ENCODE peak calls at places on chromosomes 13 and 19, in six cellular contexts. Q is GM23338, J is IMR-90, E is fibroblast of lung, L is keratinocyte, R is HCT116. B is an unnamed sample.

GRCh38 chr13:41916173-41916954 is 44.5 kb downstream of the VWA8 start:
- DNase-seq in Q (no peak), J (peak; percentile 95), E (peak; percentile 91), L (no peak), R (no peak), B (no peak)

GRCh38 chr19:36579255-36579654 is 6.2 kb upstream of the ZNF529 start:
- DNase-seq in Q (no peak), J (no peak), E (no peak), L (no peak), R (no peak), B (no peak)

GRCh38 chr13:40402931-40403412 is 263.5 kb downstream of the FOXO1 start:
- DNase-seq in Q (peak; percentile 18), J (peak; percentile 49), E (peak; percentile 90), L (no peak), R (no peak), B (no peak)

GRCh38 chr13:101144808-101145419 is 271.4 kb downstream of the NALCN start:
- DNase-seq in Q (peak; percentile 78), J (peak; percentile 71), E (peak; percentile 47), L (no peak), R (peak; percentile 39), B (peak; percentile 72)

GRCh38 chr13:43058318-43058674 is 34.9 kb downstream of the DNAJC15 start:
- DNase-seq in Q (no peak), J (peak; percentile 62), E (peak; percentile 69), L (peak; percentile 95), R (peak; percentile 87), B (no peak)

GRCh38 chr19:52227196-52227940 is 37.5 kb downstream of the PPP2R1A start:
- DNase-seq in Q (no peak), J (no peak), E (no peak), L (no peak), R (no peak), B (no peak)

GRCh38 chr13:51761638-51762350 is 42.2 kb downstream of the DHRS12 start:
- DNase-seq in Q (no peak), J (peak; percentile 59), E (no peak), L (no peak), R (no peak), B (no peak)

GRCh38 chr19:55173186-55173716 is 6.8 kb upstream of the DNAAF3 start:
- DNase-seq in Q (no peak), J (no peak), E (no peak), L (no peak), R (no peak), B (no peak)

GRCh38 chr13:88429862-88430261 is 758.7 kb downstream of the SLITRK5 start:
- DNase-seq in Q (no peak), J (no peak), E (no peak), L (no peak), R (no peak), B (no peak)

GRCh38 chr19:56112313-56112709 is 8.8 kb downstream of the ZNF787 start:
- DNase-seq in Q (no peak), J (no peak), E (no peak), L (no peak), R (no peak), B (no peak)

GRCh38 chr13:26660761-26661160 is 99.8 kb downstream of the GPR12 start:
- DNase-seq in Q (no peak), J (no peak), E (no peak), L (no peak), R (no peak), B (no peak)

GRCh38 chr19:6767357-6768235 is at the start of gene SH2D3A:
- DNase-seq in Q (peak; percentile 99), J (peak; percentile 15), E (peak; percentile 11), L (peak; percentile 95), R (peak; percentile 96), B (peak; percentile 96)

GRCh38 chr19:13146763-13147563 is 3.2 kb downstream of the STX10 start:
- DNase-seq in Q (no peak), J (no peak), E (no peak), L (no peak), R (no peak), B (no peak)

GRCh38 chr13:44394649-44395048 is 21.0 kb downstream of the SERP2 start:
- DNase-seq in Q (no peak), J (no peak), E (no peak), L (no peak), R (no peak), B (no peak)

GRCh38 chr13:30396434-30397075 is 25.7 kb upstream of the UBE2L5 start:
- DNase-seq in Q (peak; percentile 12), J (peak; percentile 19), E (peak; percentile 50), L (no peak), R (no peak), B (no peak)

GRCh38 chr19:52689804-52690394 is 44.9 kb downstream of the ZNF611 start:
- DNase-seq in Q (peak; percentile 50), J (no peak), E (no peak), L (no peak), R (no peak), B (peak; percentile 44)

GRCh38 chr13:95509521-95510315 is 42.8 kb upstream of the CLDN10 start:
- DNase-seq in Q (no peak), J (peak; percentile 10), E (peak; percentile 74), L (peak; percentile 41), R (no peak), B (no peak)

GRCh38 chr19:1009043-1009975 is 9.1 kb downstream of the GRIN3B start:
- DNase-seq in Q (peak; percentile 44), J (peak; percentile 83), E (no peak), L (no peak), R (no peak), B (no peak)

GRCh38 chr19:45446295-45446694 is 21.5 kb upstream of the FOSB start:
- DNase-seq in Q (peak; percentile 71), J (peak; percentile 52), E (peak; percentile 36), L (no peak), R (no peak), B (peak; percentile 49)

GRCh38 chr13:95226476-95226875 is 74.8 kb downstream of the ABCC4 start:
- DNase-seq in Q (no peak), J (no peak), E (no peak), L (no peak), R (no peak), B (no peak)

GRCh38 chr19:4456843-4457653 is 546 bp downstream of the UBXN6 start:
- DNase-seq in Q (peak; percentile 85), J (peak; percentile 56), E (peak; percentile 59), L (no peak), R (no peak), B (peak; percentile 93)

GRCh38 chr13:69264362-69265334 is 843.0 kb upstream of the ATXN8OS start:
- DNase-seq in Q (no peak), J (no peak), E (no peak), L (no peak), R (no peak), B (no peak)

GRCh38 chr13:21365574-21365973 is 93.5 kb downstream of the ZDHHC20 start:
- DNase-seq in Q (no peak), J (no peak), E (no peak), L (no peak), R (no peak), B (no peak)

GRCh38 chr19:4337906-4338440 is 654 bp downstream of the STAP2 start:
- DNase-seq in Q (peak; percentile 51), J (no peak), E (peak; percentile 31), L (no peak), R (no peak), B (peak; percentile 42)

GRCh38 chr19:4495471-4495870 is 22.8 kb downstream of the PLIN4 start:
- DNase-seq in Q (peak; percentile 44), J (no peak), E (no peak), L (no peak), R (peak; percentile 22), B (no peak)

GRCh38 chr19:55563261-55563690 is 17.4 kb downstream of the ZNF579 start:
- DNase-seq in Q (no peak), J (no peak), E (peak; percentile 24), L (no peak), R (no peak), B (no peak)

GRCh38 chr13:97880298-97880675 is 73.2 kb upstream of the IPO5 start:
- DNase-seq in Q (no peak), J (no peak), E (no peak), L (no peak), R (no peak), B (no peak)

GRCh38 chr13:20525144-20525600 is 485 bp downstream of the CRYL1 start:
- DNase-seq in Q (peak; percentile 66), J (no peak), E (peak; percentile 6), L (no peak), R (no peak), B (peak; percentile 54)

GRCh38 chr19:4069331-4069959 is 2.7 kb upstream of the ZBTB7A start:
- DNase-seq in Q (peak; percentile 52), J (no peak), E (no peak), L (no peak), R (no peak), B (no peak)

GRCh38 chr19:48444129-48444932 is 1.5 kb upstream of the GRWD1 start:
- DNase-seq in Q (peak; percentile 54), J (no peak), E (no peak), L (no peak), R (no peak), B (no peak)
- H2AFZ ChIP-seq in Q (no peak overlapping the region), J (peak overlapping the region; percentile 96), E (peak overlapping the region; percentile 67), L (peak overlapping the region; percentile 76), R (no peak overlapping the region), B (peak overlapping the region; percentile 94)

GRCh38 chr13:72590091-72590490 is 137.3 kb downstream of the MZT1 start:
- DNase-seq in Q (no peak), J (no peak), E (no peak), L (no peak), R (no peak), B (no peak)
- H3K4me3 ChIP-seq in Q (no peak overlapping the region), J (no peak overlapping the region), E (no peak overlapping the region), L (no peak overlapping the region), R (no peak overlapping the region), B (no peak overlapping the region)

DNA sequence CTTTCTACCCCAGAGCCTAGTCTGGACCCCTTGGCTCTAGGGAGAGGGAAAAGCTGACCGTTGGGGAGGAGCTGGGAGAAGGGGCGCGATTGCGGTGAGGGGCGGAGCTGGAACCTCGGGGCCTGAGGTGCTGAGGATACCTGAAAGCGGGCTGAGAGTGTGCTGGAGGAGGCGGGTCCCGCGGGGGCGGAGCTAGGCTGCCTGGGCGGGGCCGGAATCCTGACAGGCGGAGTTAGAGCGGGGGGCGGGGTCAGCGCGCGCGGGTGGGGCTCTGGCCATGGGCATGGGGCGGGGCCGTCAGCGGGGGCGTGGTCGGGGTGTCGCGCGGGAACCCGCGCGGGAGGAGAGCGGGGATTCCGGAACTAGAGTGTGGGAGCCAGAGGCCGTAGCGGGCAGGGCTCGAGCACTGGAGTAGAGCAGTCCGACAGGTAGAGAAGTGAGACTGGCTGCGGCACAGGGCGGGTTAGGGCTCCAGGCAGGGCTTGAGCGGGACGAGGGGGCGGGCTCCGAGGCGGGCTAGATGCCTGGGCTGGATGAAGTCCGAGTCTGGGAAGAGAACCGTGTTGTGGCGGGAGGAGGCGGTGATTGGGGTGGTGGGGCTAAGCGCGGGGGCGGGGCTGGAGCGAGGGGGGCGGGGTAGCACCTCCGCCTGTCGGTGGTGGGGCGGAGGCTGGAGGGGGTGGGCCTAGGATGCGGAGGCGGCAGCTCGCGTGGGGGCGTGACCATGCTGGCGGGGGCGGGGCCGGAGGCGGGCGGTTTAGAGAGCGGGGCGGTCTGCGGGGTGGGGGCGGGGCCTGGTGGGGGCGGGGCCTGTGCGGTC is at the start of gene INAFM1:
- DNase-seq in Q (peak; percentile 95), J (peak; percentile 86), E (peak; percentile 86), L (peak; percentile 72), R (peak; percentile 89), B (peak; percentile 95)
- H2AFZ ChIP-seq in Q (peak within 1 kb of the TSS; percentile 67), J (peak within 1 kb of the TSS; percentile 99), E (peak within 1 kb of the TSS; percentile 64), L (peak within 1 kb of the TSS; percentile 83), R (no peak within 1 kb of the TSS), B (peak within 1 kb of the TSS; percentile 28)

DNA sequence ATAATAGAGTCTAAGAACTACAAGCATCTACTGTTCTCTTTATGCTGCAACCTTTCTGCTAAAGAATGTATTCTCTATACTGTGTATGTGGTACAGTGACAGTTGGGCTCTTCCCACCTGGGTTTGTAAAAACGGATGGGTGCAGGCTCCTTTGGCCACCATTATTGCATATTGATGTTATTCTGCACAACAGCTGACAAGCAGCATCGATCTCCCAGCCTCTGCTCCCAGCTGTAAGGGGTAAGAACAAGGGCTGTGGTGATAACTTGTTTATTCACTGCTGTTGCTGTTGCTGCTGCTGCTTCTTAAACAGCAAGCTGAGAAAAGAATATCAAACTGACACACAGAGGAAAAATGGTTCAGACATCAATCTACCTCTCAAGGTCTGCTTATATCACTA is 56.2 kb downstream of the KCNRG start:
- DNase-seq in Q (no peak), J (no peak), E (no peak), L (no peak), R (no peak), B (no peak)
- H3K4me3 ChIP-seq in Q (no peak overlapping the region), J (no peak overlapping the region), E (peak overlapping the region; percentile 31), L (no peak overlapping the region), R (no peak overlapping the region), B (no peak overlapping the region)

B was measured in neural progenitor cell.